ENCODE peak calls at places on chromosomes 1 and 21, in seven cellular contexts. A is tibial nerve, L is epithelial cell of esophagus, P is AG04450, M is psoas muscle, T is left ventricle myocardium inferior, S is fibroblast of pulmonary artery. W is an unnamed sample.

GRCh38 chr1:196407358-196408041 is 200.7 kb downstream of the KCNT2 start:
- DNase-seq in M (no peak), P (no peak), S (peak; percentile 67), A (no peak), T (no peak), L (no peak), W (no peak)

GRCh38 chr1:209601809-209602657 is 18.5 kb downstream of the CAMK1G start:
- DNase-seq in P (no peak), M (peak; percentile 61), S (peak; percentile 78), T (no peak), L (peak; percentile 77), A (no peak), W (peak; percentile 68)

GRCh38 chr1:84253891-84254290 is 47.6 kb upstream of the SAMD13 start:
- DNase-seq in T (peak; percentile 27), S (peak; percentile 86), L (peak; percentile 90), M (peak; percentile 68), A (no peak), P (peak; percentile 58), W (peak; percentile 79)

GRCh38 chr1:226948480-226948879 is 8.4 kb downstream of the COQ8A start:
- DNase-seq in M (no peak), P (no peak), T (no peak), S (no peak), A (no peak), L (no peak), W (no peak)

GRCh38 chr1:197590687-197591086 is 184.6 kb downstream of the DENND1B start:
- DNase-seq in T (no peak), M (no peak), S (no peak), A (no peak), P (no peak), L (no peak), W (no peak)

GRCh38 chr1:220732621-220733020 is 15.5 kb upstream of the MTARC2 start:
- DNase-seq in T (no peak), S (no peak), M (no peak), A (no peak), L (no peak), P (no peak), W (no peak)

GRCh38 chr1:25477448-25478034 is 46.8 kb downstream of the MACO1 start:
- DNase-seq in M (no peak), L (no peak), A (no peak), S (no peak), T (no peak), P (no peak), W (no peak)

GRCh38 chr1:204043680-204044079 is 29.2 kb upstream of the SOX13 start:
- DNase-seq in M (peak; percentile 58), T (no peak), S (no peak), L (no peak), A (no peak), P (no peak), W (no peak)

GRCh38 chr1:38102576-38102975 is 56.0 kb upstream of the POU3F1 start:
- DNase-seq in A (no peak), S (no peak), L (no peak), P (no peak), M (no peak), T (no peak), W (no peak)

GRCh38 chr1:226302731-226303130 is 6.2 kb downstream of the LIN9 start:
- DNase-seq in L (no peak), T (no peak), S (no peak), P (no peak), M (no peak), A (no peak), W (no peak)

GRCh38 chr21:25568230-25568629 is 39.1 kb downstream of the MRPL39 start:
- DNase-seq in L (no peak), T (peak; percentile 26), S (peak; percentile 83), M (no peak), P (peak; percentile 26), A (no peak), W (no peak)

GRCh38 chr1:43492816-43493215 is 37.9 kb upstream of the PTPRF start:
- DNase-seq in P (no peak), M (no peak), A (no peak), L (peak; percentile 64), S (peak; percentile 28), T (no peak), W (no peak)

GRCh38 chr1:228465571-228466146 is 21.5 kb upstream of the RNF187 start:
- DNase-seq in L (no peak), A (no peak), S (no peak), M (no peak), P (no peak), T (no peak), W (no peak)

GRCh38 chr1:205775717-205776056 is 405 bp upstream of the RAB29 start:
- DNase-seq in M (no peak), P (no peak), T (no peak), S (peak; percentile 85), A (no peak), L (peak; percentile 65), W (no peak)
- H3K4me3 ChIP-seq in M (peak overlapping the region; percentile 83), P (no peak overlapping the region), T (peak overlapping the region; percentile 85), S (peak overlapping the region; percentile 82), A (peak overlapping the region; percentile 66), L (peak overlapping the region; percentile 91), W (peak overlapping the region; percentile 96)

GRCh38 chr21:31729622-31730343 is 2.1 kb downstream of the SCAF4 start:
- DNase-seq in S (no peak), A (no peak), T (no peak), M (no peak), P (no peak), L (no peak), W (no peak)

GRCh38 chr21:31728952-31729351 is 3.0 kb downstream of the SCAF4 start:
- DNase-seq in P (no peak), M (no peak), L (no peak), T (no peak), S (no peak), A (no peak), W (no peak)

GRCh38 chr21:31727181-31727580 is 4.7 kb downstream of the SCAF4 start:
- DNase-seq in S (no peak), A (no peak), T (no peak), P (no peak), M (no peak), L (no peak), W (no peak)

GRCh38 chr21:31726407-31726806 is 5.5 kb downstream of the SCAF4 start:
- DNase-seq in L (no peak), M (no peak), P (no peak), S (no peak), A (no peak), T (no peak), W (no peak)

GRCh38 chr21:31728191-31728590 is 3.7 kb downstream of the SCAF4 start:
- DNase-seq in P (no peak), A (no peak), L (no peak), S (no peak), M (no peak), T (no peak), W (no peak)
- H3K4me3 ChIP-seq in P (no peak overlapping the region), A (no peak overlapping the region), L (no peak overlapping the region), S (no peak overlapping the region), M (peak overlapping the region; percentile 98), T (no peak overlapping the region), W (no peak overlapping the region)

GRCh38 chr1:47690341-47691244 is 252.7 kb downstream of the FOXD2 start:
- DNase-seq in P (no peak), L (no peak), M (no peak), T (no peak), S (no peak), A (no peak), W (no peak)
- H3K4me3 ChIP-seq in P (no peak overlapping the region), L (no peak overlapping the region), M (no peak overlapping the region), T (no peak overlapping the region), S (no peak overlapping the region), A (no peak overlapping the region), W (no peak overlapping the region)

GRCh38 chr1:941027-941587 is 17.4 kb downstream of the SAMD11 start:
- DNase-seq in M (no peak), T (no peak), L (no peak), S (no peak), P (no peak), A (no peak), W (no peak)

GRCh38 chr1:940121-941026 is 16.7 kb downstream of the SAMD11 start:
- DNase-seq in A (no peak), T (peak; percentile 65), L (peak; percentile 19), P (no peak), M (peak; percentile 73), S (peak; percentile 44), W (no peak)

GRCh38 chr1:942411-942821 is 16.6 kb downstream of the NOC2L start:
- DNase-seq in M (no peak), T (no peak), S (no peak), A (no peak), L (no peak), P (no peak), W (no peak)

GRCh38 chr1:942864-943533 is 16.1 kb downstream of the NOC2L start:
- DNase-seq in L (no peak), A (no peak), S (peak; percentile 55), M (no peak), P (no peak), T (peak; percentile 55), W (no peak)

DNA sequence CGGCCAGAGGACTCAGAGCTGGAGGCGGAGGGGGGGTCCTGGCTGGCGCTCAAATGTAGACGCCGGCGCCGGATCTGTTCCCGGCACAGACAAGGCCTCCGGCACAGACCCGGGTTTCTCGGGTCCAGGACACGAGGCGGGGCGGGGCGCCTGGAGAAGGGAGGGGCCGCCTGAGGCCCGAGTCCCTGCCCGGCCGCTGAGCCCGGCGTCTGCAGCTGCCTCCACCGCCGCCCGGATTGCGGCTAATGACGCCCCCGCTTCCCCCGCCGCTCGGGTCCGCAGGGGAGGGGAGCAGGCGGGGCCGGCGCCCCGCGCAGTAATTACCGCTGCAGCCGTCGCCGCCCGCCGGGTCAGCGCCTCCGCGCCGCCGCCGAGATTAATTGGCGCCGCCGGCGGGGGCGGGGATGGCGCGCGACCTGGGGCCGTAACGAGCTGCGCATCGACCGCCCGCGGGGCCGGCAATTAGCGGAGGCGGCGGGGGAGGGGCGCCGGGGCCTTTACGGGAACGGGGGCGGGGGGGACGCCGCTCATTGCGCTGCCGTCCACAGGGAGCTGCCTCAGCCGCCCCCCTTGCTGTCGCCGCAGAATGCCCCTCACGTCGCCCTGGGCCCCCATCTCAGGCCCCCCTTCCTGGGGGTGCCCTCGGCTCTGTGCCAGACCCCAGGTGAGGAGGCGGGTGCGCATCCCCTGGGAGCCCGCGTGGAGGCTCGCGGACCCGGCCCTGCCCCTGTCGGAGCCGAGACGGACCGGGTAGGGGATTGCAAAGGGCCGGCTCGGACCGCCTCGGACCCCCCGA is 17.3 kb downstream of the NOC2L start:
- DNase-seq in M (no peak), P (no peak), A (no peak), S (peak; percentile 67), T (peak; percentile 73), L (peak; percentile 50), W (no peak)
- H3K4me3 ChIP-seq in M (peak overlapping the region; percentile 62), P (peak overlapping the region; percentile 49), A (peak overlapping the region; percentile 28), S (peak overlapping the region; percentile 37), T (peak overlapping the region; percentile 65), L (no peak overlapping the region), W (no peak overlapping the region)

GRCh38 chr1:6930901-6931300 is 145.6 kb downstream of the CAMTA1 start:
- DNase-seq in S (no peak), A (no peak), M (no peak), T (no peak), P (no peak), L (no peak), W (no peak)

GRCh38 chr1:6937048-6937447 is 151.8 kb downstream of the CAMTA1 start:
- DNase-seq in T (no peak), L (no peak), P (no peak), A (no peak), M (no peak), S (no peak), W (no peak)

GRCh38 chr1:6936308-6936675 is 151.0 kb downstream of the CAMTA1 start:
- DNase-seq in T (no peak), M (no peak), P (no peak), S (no peak), L (no peak), A (no peak), W (no peak)

GRCh38 chr1:6935379-6936307 is 150.4 kb downstream of the CAMTA1 start:
- DNase-seq in T (no peak), P (no peak), S (no peak), L (no peak), A (no peak), M (no peak), W (no peak)
- H3K4me3 ChIP-seq in T (peak overlapping the region; percentile 36), P (no peak overlapping the region), S (no peak overlapping the region), L (no peak overlapping the region), A (no peak overlapping the region), M (no peak overlapping the region), W (peak overlapping the region; percentile 29)